ENCODE peak calls at places on chromosomes 11 and 22, in eight cellular contexts. One of them, this sample, is unnamed.

GRCh38 chr11:126197277-126197939 is 14.0 kb downstream of the RPUSD4 start:
- DNase-seq in EH: peak; percentile 54
- DNase-seq in caudate nucleus: no peak
- DNase-seq in M059J: peak; percentile 18
- DNase-seq in adrenal gland: no peak
- DNase-seq in effector memory CD4-positive, alpha-beta T cell: no peak
- DNase-seq in activated CD4-positive, alpha-beta T cell treated with anti-CD3 and anti-CD28 coated beads for 48 hours: no peak
- DNase-seq in GM12865: peak; percentile 33
- DNase-seq in this sample: no peak

GRCh38 chr11:76623171-76623883 is 47.2 kb downstream of the LRRC32 start:
- DNase-seq in caudate nucleus: no peak
- DNase-seq in M059J: peak; percentile 41
- DNase-seq in adrenal gland: no peak
- DNase-seq in activated CD4-positive, alpha-beta T cell treated with anti-CD3 and anti-CD28 coated beads for 48 hours: no peak
- DNase-seq in GM12865: no peak
- DNase-seq in EH: peak; percentile 73
- DNase-seq in effector memory CD4-positive, alpha-beta T cell: no peak
- DNase-seq in this sample: no peak

GRCh38 chr11:80462211-80462610 is 1021.4 kb upstream of the TENM4 start:
- DNase-seq in effector memory CD4-positive, alpha-beta T cell: no peak
- DNase-seq in caudate nucleus: no peak
- DNase-seq in EH: no peak
- DNase-seq in adrenal gland: no peak
- DNase-seq in activated CD4-positive, alpha-beta T cell treated with anti-CD3 and anti-CD28 coated beads for 48 hours: no peak
- DNase-seq in GM12865: peak; percentile 18
- DNase-seq in M059J: peak; percentile 91
- DNase-seq in this sample: no peak

GRCh38 chr11:19437760-19438159 is 197.0 kb upstream of the E2F8 start:
- DNase-seq in M059J: peak; percentile 92
- DNase-seq in caudate nucleus: no peak
- DNase-seq in effector memory CD4-positive, alpha-beta T cell: no peak
- DNase-seq in GM12865: no peak
- DNase-seq in EH: peak; percentile 81
- DNase-seq in activated CD4-positive, alpha-beta T cell treated with anti-CD3 and anti-CD28 coated beads for 48 hours: no peak
- DNase-seq in adrenal gland: no peak
- DNase-seq in this sample: no peak

GRCh38 chr11:2574043-2574552 is 125.7 kb downstream of the KCNQ1OT1 start:
- DNase-seq in EH: no peak
- DNase-seq in GM12865: no peak
- DNase-seq in caudate nucleus: no peak
- DNase-seq in adrenal gland: peak; percentile 12
- DNase-seq in effector memory CD4-positive, alpha-beta T cell: no peak
- DNase-seq in M059J: no peak
- DNase-seq in activated CD4-positive, alpha-beta T cell treated with anti-CD3 and anti-CD28 coated beads for 48 hours: no peak
- DNase-seq in this sample: no peak

GRCh38 chr11:119363874-119364590 is 17.5 kb downstream of the USP2 start:
- DNase-seq in EH: peak; percentile 57
- DNase-seq in adrenal gland: no peak
- DNase-seq in M059J: no peak
- DNase-seq in effector memory CD4-positive, alpha-beta T cell: peak; percentile 44
- DNase-seq in activated CD4-positive, alpha-beta T cell treated with anti-CD3 and anti-CD28 coated beads for 48 hours: peak; percentile 63
- DNase-seq in GM12865: peak; percentile 32
- DNase-seq in caudate nucleus: peak; percentile 72
- DNase-seq in this sample: peak; percentile 63

GRCh38 chr11:45079943-45080719 is 66.3 kb upstream of the PRDM11 start:
- DNase-seq in effector memory CD4-positive, alpha-beta T cell: peak; percentile 38
- DNase-seq in EH: no peak
- DNase-seq in activated CD4-positive, alpha-beta T cell treated with anti-CD3 and anti-CD28 coated beads for 48 hours: peak; percentile 61
- DNase-seq in caudate nucleus: peak; percentile 35
- DNase-seq in adrenal gland: no peak
- DNase-seq in M059J: no peak
- DNase-seq in GM12865: peak; percentile 63
- DNase-seq in this sample: peak; percentile 57

GRCh38 chr11:114525682-114526081 is 34.0 kb downstream of the NXPE1 start:
- DNase-seq in M059J: no peak
- DNase-seq in caudate nucleus: no peak
- DNase-seq in EH: no peak
- DNase-seq in adrenal gland: no peak
- DNase-seq in effector memory CD4-positive, alpha-beta T cell: no peak
- DNase-seq in GM12865: no peak
- DNase-seq in activated CD4-positive, alpha-beta T cell treated with anti-CD3 and anti-CD28 coated beads for 48 hours: no peak
- DNase-seq in this sample: no peak

GRCh38 chr22:19766506-19767426 is 6.2 kb downstream of the TBX1 start:
- DNase-seq in M059J: peak; percentile 33
- DNase-seq in caudate nucleus: no peak
- DNase-seq in activated CD4-positive, alpha-beta T cell treated with anti-CD3 and anti-CD28 coated beads for 48 hours: peak; percentile 71
- DNase-seq in EH: peak; percentile 31
- DNase-seq in adrenal gland: peak; percentile 32
- DNase-seq in GM12865: peak; percentile 34
- DNase-seq in effector memory CD4-positive, alpha-beta T cell: peak; percentile 20
- DNase-seq in this sample: no peak

GRCh38 chr11:8202428-8203160 is 33.8 kb upstream of the RIC3 start:
- DNase-seq in M059J: no peak
- DNase-seq in EH: no peak
- DNase-seq in activated CD4-positive, alpha-beta T cell treated with anti-CD3 and anti-CD28 coated beads for 48 hours: no peak
- DNase-seq in adrenal gland: no peak
- DNase-seq in GM12865: no peak
- DNase-seq in effector memory CD4-positive, alpha-beta T cell: no peak
- DNase-seq in caudate nucleus: no peak
- DNase-seq in this sample: no peak

GRCh38 chr11:133118563-133119303 is 413.6 kb downstream of the OPCML start:
- DNase-seq in M059J: no peak
- DNase-seq in EH: no peak
- DNase-seq in effector memory CD4-positive, alpha-beta T cell: no peak
- DNase-seq in adrenal gland: no peak
- DNase-seq in GM12865: no peak
- DNase-seq in caudate nucleus: peak; percentile 41
- DNase-seq in activated CD4-positive, alpha-beta T cell treated with anti-CD3 and anti-CD28 coated beads for 48 hours: no peak
- DNase-seq in this sample: no peak

GRCh38 chr11:92257536-92257935 is 32.9 kb downstream of the FAT3 start:
- DNase-seq in M059J: no peak
- DNase-seq in adrenal gland: no peak
- DNase-seq in effector memory CD4-positive, alpha-beta T cell: no peak
- DNase-seq in EH: peak; percentile 10
- DNase-seq in activated CD4-positive, alpha-beta T cell treated with anti-CD3 and anti-CD28 coated beads for 48 hours: no peak
- DNase-seq in GM12865: no peak
- DNase-seq in caudate nucleus: no peak
- DNase-seq in this sample: no peak

GRCh38 chr11:74037309-74037708 is 28.4 kb upstream of the UCP3 start:
- DNase-seq in M059J: peak; percentile 87
- DNase-seq in effector memory CD4-positive, alpha-beta T cell: no peak
- DNase-seq in adrenal gland: no peak
- DNase-seq in activated CD4-positive, alpha-beta T cell treated with anti-CD3 and anti-CD28 coated beads for 48 hours: no peak
- DNase-seq in EH: no peak
- DNase-seq in caudate nucleus: no peak
- DNase-seq in GM12865: no peak
- DNase-seq in this sample: no peak

GRCh38 chr22:24391836-24392217 is 35.6 kb upstream of the ADORA2A start:
- DNase-seq in adrenal gland: no peak
- DNase-seq in caudate nucleus: no peak
- DNase-seq in GM12865: no peak
- DNase-seq in activated CD4-positive, alpha-beta T cell treated with anti-CD3 and anti-CD28 coated beads for 48 hours: no peak
- DNase-seq in M059J: peak; percentile 63
- DNase-seq in effector memory CD4-positive, alpha-beta T cell: no peak
- DNase-seq in EH: peak; percentile 96
- DNase-seq in this sample: no peak

GRCh38 chr11:95545116-95545875 is 244.3 kb downstream of the FAM76B start:
- DNase-seq in GM12865: peak; percentile 34
- DNase-seq in M059J: peak; percentile 2
- DNase-seq in caudate nucleus: no peak
- DNase-seq in effector memory CD4-positive, alpha-beta T cell: no peak
- DNase-seq in activated CD4-positive, alpha-beta T cell treated with anti-CD3 and anti-CD28 coated beads for 48 hours: no peak
- DNase-seq in EH: no peak
- DNase-seq in adrenal gland: no peak
- DNase-seq in this sample: no peak

GRCh38 chr11:130121430-130121978 is 38.1 kb upstream of the ST14 start:
- DNase-seq in adrenal gland: no peak
- DNase-seq in GM12865: no peak
- DNase-seq in caudate nucleus: no peak
- DNase-seq in M059J: peak; percentile 65
- DNase-seq in EH: peak; percentile 61
- DNase-seq in activated CD4-positive, alpha-beta T cell treated with anti-CD3 and anti-CD28 coated beads for 48 hours: peak; percentile 39
- DNase-seq in effector memory CD4-positive, alpha-beta T cell: no peak
- DNase-seq in this sample: no peak

GRCh38 chr11:125457814-125458343 is 38.2 kb downstream of the FEZ1 start:
- DNase-seq in adrenal gland: peak; percentile 47
- DNase-seq in GM12865: no peak
- DNase-seq in M059J: peak; percentile 26
- DNase-seq in caudate nucleus: peak; percentile 71
- DNase-seq in effector memory CD4-positive, alpha-beta T cell: no peak
- DNase-seq in EH: peak; percentile 61
- DNase-seq in activated CD4-positive, alpha-beta T cell treated with anti-CD3 and anti-CD28 coated beads for 48 hours: no peak
- DNase-seq in this sample: no peak

GRCh38 chr22:19210188-19210587 is 31.7 kb upstream of the SLC25A1 start:
- DNase-seq in EH: no peak
- DNase-seq in adrenal gland: no peak
- DNase-seq in caudate nucleus: no peak
- DNase-seq in effector memory CD4-positive, alpha-beta T cell: no peak
- DNase-seq in M059J: no peak
- DNase-seq in GM12865: no peak
- DNase-seq in activated CD4-positive, alpha-beta T cell treated with anti-CD3 and anti-CD28 coated beads for 48 hours: no peak
- DNase-seq in this sample: no peak

GRCh38 chr11:127003260-127003981 is 2.9 kb upstream of the KIRREL3 start:
- DNase-seq in GM12865: peak; percentile 19
- DNase-seq in EH: peak; percentile 69
- DNase-seq in adrenal gland: no peak
- DNase-seq in M059J: peak; percentile 76
- DNase-seq in caudate nucleus: peak; percentile 83
- DNase-seq in activated CD4-positive, alpha-beta T cell treated with anti-CD3 and anti-CD28 coated beads for 48 hours: peak; percentile 14
- DNase-seq in effector memory CD4-positive, alpha-beta T cell: no peak
- DNase-seq in this sample: peak; percentile 42

GRCh38 chr11:113401718-113402117 is 14.1 kb downstream of the ANKK1 start:
- DNase-seq in M059J: peak; percentile 86
- DNase-seq in GM12865: no peak
- DNase-seq in caudate nucleus: no peak
- DNase-seq in EH: peak; percentile 23
- DNase-seq in activated CD4-positive, alpha-beta T cell treated with anti-CD3 and anti-CD28 coated beads for 48 hours: no peak
- DNase-seq in adrenal gland: peak; percentile 69
- DNase-seq in effector memory CD4-positive, alpha-beta T cell: no peak
- DNase-seq in this sample: no peak

GRCh38 chr11:3231851-3232744 is at the start of gene MRGPRE:
- DNase-seq in adrenal gland: no peak
- DNase-seq in caudate nucleus: no peak
- DNase-seq in M059J: no peak
- DNase-seq in GM12865: no peak
- DNase-seq in effector memory CD4-positive, alpha-beta T cell: no peak
- DNase-seq in EH: peak; percentile 20
- DNase-seq in activated CD4-positive, alpha-beta T cell treated with anti-CD3 and anti-CD28 coated beads for 48 hours: no peak
- DNase-seq in this sample: no peak

GRCh38 chr22:42300286-42301071 is 30.0 kb upstream of the TCF20 start:
- DNase-seq in caudate nucleus: no peak
- DNase-seq in EH: no peak
- DNase-seq in M059J: no peak
- DNase-seq in effector memory CD4-positive, alpha-beta T cell: no peak
- DNase-seq in GM12865: peak; percentile 58
- DNase-seq in adrenal gland: no peak
- DNase-seq in activated CD4-positive, alpha-beta T cell treated with anti-CD3 and anti-CD28 coated beads for 48 hours: peak; percentile 62
- DNase-seq in this sample: peak; percentile 81

GRCh38 chr22:18110194-18110943 is at the start of gene TUBA8:
- DNase-seq in caudate nucleus: peak; percentile 65
- DNase-seq in EH: peak; percentile 40
- DNase-seq in effector memory CD4-positive, alpha-beta T cell: no peak
- DNase-seq in GM12865: peak; percentile 87
- DNase-seq in M059J: peak; percentile 46
- DNase-seq in activated CD4-positive, alpha-beta T cell treated with anti-CD3 and anti-CD28 coated beads for 48 hours: peak; percentile 56
- DNase-seq in adrenal gland: peak; percentile 53
- DNase-seq in this sample: peak; percentile 39

GRCh38 chr11:17790453-17790852 is 55.9 kb downstream of the KCNC1 start:
- DNase-seq in M059J: peak; percentile 19
- DNase-seq in EH: peak; percentile 43
- DNase-seq in GM12865: no peak
- DNase-seq in effector memory CD4-positive, alpha-beta T cell: no peak
- DNase-seq in activated CD4-positive, alpha-beta T cell treated with anti-CD3 and anti-CD28 coated beads for 48 hours: no peak
- DNase-seq in adrenal gland: no peak
- DNase-seq in caudate nucleus: no peak
- DNase-seq in this sample: no peak

GRCh38 chr11:106496677-106497076 is 419.2 kb downstream of the AASDHPPT start:
- DNase-seq in activated CD4-positive, alpha-beta T cell treated with anti-CD3 and anti-CD28 coated beads for 48 hours: no peak
- DNase-seq in M059J: no peak
- DNase-seq in effector memory CD4-positive, alpha-beta T cell: no peak
- DNase-seq in EH: no peak
- DNase-seq in caudate nucleus: no peak
- DNase-seq in adrenal gland: no peak
- DNase-seq in GM12865: no peak
- DNase-seq in this sample: no peak

GRCh38 chr22:38305481-38306448 is 11.5 kb downstream of the CSNK1E start:
- DNase-seq in adrenal gland: no peak
- DNase-seq in effector memory CD4-positive, alpha-beta T cell: peak; percentile 11
- DNase-seq in caudate nucleus: no peak
- DNase-seq in GM12865: peak; percentile 95
- DNase-seq in EH: peak; percentile 46
- DNase-seq in activated CD4-positive, alpha-beta T cell treated with anti-CD3 and anti-CD28 coated beads for 48 hours: peak; percentile 52
- DNase-seq in M059J: no peak
- DNase-seq in this sample: no peak

GRCh38 chr11:72048718-72049460 is 31.5 kb downstream of the NUMA1 start:
- DNase-seq in activated CD4-positive, alpha-beta T cell treated with anti-CD3 and anti-CD28 coated beads for 48 hours: no peak
- DNase-seq in EH: no peak
- DNase-seq in caudate nucleus: no peak
- DNase-seq in adrenal gland: peak; percentile 63
- DNase-seq in GM12865: no peak
- DNase-seq in M059J: no peak
- DNase-seq in effector memory CD4-positive, alpha-beta T cell: no peak
- DNase-seq in this sample: no peak

GRCh38 chr22:49571326-49571725 is 256.3 kb downstream of the BRD1 start:
- DNase-seq in caudate nucleus: no peak
- DNase-seq in effector memory CD4-positive, alpha-beta T cell: no peak
- DNase-seq in M059J: no peak
- DNase-seq in GM12865: no peak
- DNase-seq in EH: no peak
- DNase-seq in activated CD4-positive, alpha-beta T cell treated with anti-CD3 and anti-CD28 coated beads for 48 hours: no peak
- DNase-seq in adrenal gland: no peak
- DNase-seq in this sample: no peak